ENCODE peak calls at places on chromosomes 1 and 21, in six cellular contexts. X is AG09319, V is endothelial cell, A is thoracic aorta, Q is omental fat pad, H is cardiac muscle cell. S is an unnamed sample.
A peak's percentile ranks its signal among the peaks of the same experiment; 100 is the strongest.

GRCh38 chr1:65079941-65080340 is 68.1 kb upstream of the AK4 start:
- DNase-seq in X (no peak), V (no peak), A (no peak), Q (no peak), H (peak; percentile 38), S (no peak)

GRCh38 chr1:198809247-198809646 is 170.4 kb downstream of the PTPRC start:
- DNase-seq in X (no peak), V (no peak), A (no peak), Q (no peak), H (peak; percentile 40), S (no peak)

GRCh38 chr1:200282497-200283122 is 127.2 kb downstream of the ZNF281 start:
- DNase-seq in X (no peak), V (no peak), A (no peak), Q (no peak), H (no peak), S (no peak)

GRCh38 chr1:47881505-47882442 is 115.4 kb downstream of the TRABD2B start:
- DNase-seq in X (peak; percentile 18), V (no peak), A (no peak), Q (no peak), H (no peak), S (peak; percentile 66)

GRCh38 chr1:1059494-1060280 is 14.4 kb downstream of the RNF223 start:
- DNase-seq in X (no peak), V (peak; percentile 72), A (peak; percentile 38), Q (peak; percentile 88), H (peak; percentile 77), S (peak; percentile 94)

GRCh38 chr1:203038891-203039608 is 12.8 kb downstream of the PPFIA4 start:
- DNase-seq in X (peak; percentile 38), V (peak; percentile 78), A (peak; percentile 37), Q (peak; percentile 43), H (peak; percentile 78), S (peak; percentile 85)

GRCh38 chr21:14361958-14362357 is 21.0 kb downstream of the HSPA13 start:
- DNase-seq in X (no peak), V (no peak), A (no peak), Q (no peak), H (peak; percentile 75), S (no peak)

GRCh38 chr1:235093013-235093618 is 35.5 kb downstream of the TOMM20 start:
- DNase-seq in X (no peak), V (peak; percentile 47), A (no peak), Q (no peak), H (peak; percentile 82), S (peak; percentile 75)

GRCh38 chr1:106678661-106679060 is 377.8 kb upstream of the PRMT6 start:
- DNase-seq in X (no peak), V (no peak), A (no peak), Q (no peak), H (no peak), S (no peak)

GRCh38 chr21:36550761-36551160 is 70.8 kb upstream of the CLDN14 start:
- DNase-seq in X (no peak), V (no peak), A (no peak), Q (no peak), H (no peak), S (no peak)

GRCh38 chr1:29264773-29265389 is 28.6 kb downstream of the PTPRU start:
- DNase-seq in X (no peak), V (no peak), A (no peak), Q (no peak), H (peak; percentile 70), S (no peak)

GRCh38 chr1:19067187-19067911 is 110.9 kb upstream of the IFFO2 start:
- DNase-seq in X (no peak), V (peak; percentile 35), A (no peak), Q (no peak), H (no peak), S (no peak)

GRCh38 chr1:201745023-201745422 is 83.9 kb upstream of the IPO9 start:
- DNase-seq in X (no peak), V (no peak), A (no peak), Q (no peak), H (peak; percentile 84), S (no peak)

GRCh38 chr1:154358519-154358918 is 33.2 kb downstream of the ATP8B2 start:
- DNase-seq in X (no peak), V (no peak), A (no peak), Q (no peak), H (no peak), S (no peak)

GRCh38 chr1:203628997-203629508 is 2.4 kb downstream of the ATP2B4 start:
- DNase-seq in X (no peak), V (peak; percentile 21), A (no peak), Q (no peak), H (no peak), S (no peak)

GRCh38 chr1:98693385-98693784 is 31.9 kb downstream of the SNX7 start:
- DNase-seq in X (no peak), V (no peak), A (no peak), Q (no peak), H (no peak), S (no peak)

GRCh38 chr21:31943586-31943985 is 70.8 kb downstream of the HUNK start:
- DNase-seq in X (no peak), V (no peak), A (no peak), Q (no peak), H (no peak), S (no peak)

GRCh38 chr1:151458936-151459330 is 361 bp downstream of the POGZ start:
- DNase-seq in X (no peak), V (peak; percentile 59), A (no peak), Q (no peak), H (peak; percentile 80), S (peak; percentile 83)

GRCh38 chr1:74468982-74469603 is 43.3 kb downstream of the LRRC53 start:
- DNase-seq in X (peak; percentile 7), V (no peak), A (no peak), Q (no peak), H (peak; percentile 51), S (no peak)
- TF ChIP-seq CTCF in X (peak; percentile 57), V (peak; percentile 84), A (peak; percentile 53), Q (no peak), H (peak; percentile 60), S (peak; percentile 52)

DNA sequence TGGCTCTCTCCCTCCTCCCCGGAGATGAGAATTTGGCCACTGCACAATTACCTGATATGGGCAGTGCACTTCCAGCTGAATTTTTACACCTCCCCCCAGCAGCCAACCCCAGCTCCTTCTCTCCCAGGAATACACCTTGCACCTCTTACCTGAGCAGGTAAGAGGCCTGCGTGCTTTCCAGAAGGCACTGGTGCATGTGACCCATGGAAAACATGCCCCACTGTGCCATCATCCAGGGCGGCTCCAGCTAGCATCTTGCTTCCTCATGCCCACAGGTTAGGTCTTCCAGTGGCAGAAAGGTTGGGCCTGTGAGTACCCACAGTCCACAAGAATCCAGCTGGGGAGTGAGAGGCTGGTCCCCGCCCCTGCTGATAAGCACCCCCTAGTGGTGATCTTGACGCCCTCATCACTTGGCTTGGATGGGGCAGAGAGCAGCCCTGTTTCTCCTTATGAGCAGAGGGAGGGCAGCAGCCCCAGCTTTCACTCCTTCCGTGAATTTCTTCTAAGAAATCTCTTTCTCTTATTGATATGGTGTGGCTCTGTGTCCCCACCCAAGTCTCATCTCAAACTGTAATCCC is 57.8 kb downstream of the EDARADD start:
- DNase-seq in X (no peak), V (peak; percentile 39), A (no peak), Q (no peak), H (peak; percentile 43), S (peak; percentile 18)
- TF ChIP-seq CTCF in X (peak; percentile 38), V (peak; percentile 52), A (no peak), Q (no peak), H (peak; percentile 51), S (peak; percentile 53)

DNA sequence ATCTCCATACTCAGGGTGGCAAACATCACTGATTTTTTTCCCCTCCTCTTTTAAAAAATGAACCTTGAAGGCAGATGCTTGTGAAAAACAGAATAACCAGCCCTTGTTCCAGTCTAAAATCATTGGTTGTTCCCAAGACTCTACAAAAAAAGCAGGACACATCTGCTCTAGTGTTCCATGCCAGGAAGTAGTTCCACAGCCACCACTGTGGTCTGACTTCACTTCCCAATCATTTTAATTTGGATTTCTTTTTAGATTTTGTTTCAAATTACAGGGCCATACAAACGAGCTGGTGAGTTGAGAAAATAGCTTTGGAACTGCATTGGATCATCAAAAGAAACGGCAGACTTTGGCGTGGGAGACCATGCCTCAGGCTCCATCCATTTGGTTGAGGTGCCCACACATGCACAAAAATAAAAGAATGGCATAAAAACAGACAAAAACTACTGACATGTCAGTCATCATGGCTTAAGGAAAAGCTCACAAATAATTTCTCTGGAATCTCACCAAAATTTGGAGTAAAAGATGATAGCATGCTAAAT is 210.0 kb downstream of the GABPA start:
- DNase-seq in X (no peak), V (no peak), A (no peak), Q (no peak), H (no peak), S (no peak)
- TF ChIP-seq CTCF in X (no peak), V (no peak), A (no peak), Q (no peak), H (no peak), S (no peak)

DNA sequence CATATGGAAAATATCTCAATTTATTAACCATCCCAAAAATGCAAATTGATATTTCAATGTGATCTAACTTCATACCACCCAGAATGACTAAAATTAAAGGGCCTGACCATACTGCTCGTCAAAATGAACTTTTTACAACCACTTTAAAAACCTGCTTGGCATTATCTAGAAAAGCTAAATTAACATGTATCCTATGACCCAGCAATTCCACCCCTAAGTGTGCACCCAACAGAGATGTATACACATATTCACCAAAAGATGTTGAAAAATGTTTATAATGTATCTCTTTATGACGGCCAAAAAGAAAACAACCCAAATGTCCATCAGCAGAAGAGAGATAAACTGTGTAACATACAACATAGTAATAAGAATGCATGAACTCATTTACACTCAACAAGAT is 1.6 kb upstream of the BCAR3 start:
- DNase-seq in X (no peak), V (no peak), A (no peak), Q (no peak), H (no peak), S (no peak)
- TF ChIP-seq CTCF in X (no peak), V (no peak), A (no peak), Q (no peak), H (no peak), S (no peak)

GRCh38 chr1:183925947-183926346 is 111.6 kb downstream of the COLGALT2 start:
- DNase-seq in X (no peak), V (no peak), A (no peak), Q (no peak), H (no peak), S (no peak)
- TF ChIP-seq CTCF in X (no peak), V (no peak), A (no peak), Q (no peak), H (no peak), S (no peak)